ENCODE peak calls at places on chromosomes 16 and 17, in six cellular contexts. V is ascending aorta, J is aorta, N is fibroblast of lung, B is Panc1, O is astrocyte. P is an unnamed sample. For H3K4me1, the result is how much of the 10 kb centered on the place peaks cover.

GRCh38 chr17:39996789-39997188 is 16.2 kb downstream of the PSMD3 start:
- DNase-seq in V (no peak), J (no peak), N (no peak), B (no peak), O (no peak), P (no peak)

GRCh38 chr16:71915350-71915749 is 20.0 kb downstream of the IST1 start:
- DNase-seq in V (no peak), J (no peak), N (no peak), B (no peak), O (no peak), P (no peak)

GRCh38 chr16:8517280-8517679 is 73.0 kb downstream of the TMEM114 start:
- DNase-seq in V (no peak), J (no peak), N (no peak), B (no peak), O (no peak), P (no peak)

GRCh38 chr17:8360751-8361150 is 15.8 kb downstream of the KRABD2 start:
- DNase-seq in V (no peak), J (no peak), N (peak), B (no peak), O (no peak), P (no peak)

GRCh38 chr16:89138843-89139520 is 32.6 kb upstream of the CDH15 start:
- DNase-seq in V (no peak), J (peak), N (no peak), B (no peak), O (no peak), P (peak)

GRCh38 chr16:88069397-88070168 is 118.3 kb downstream of the BANP start:
- DNase-seq in V (no peak), J (peak), N (no peak), B (no peak), O (no peak), P (peak)

GRCh38 chr17:33987162-33987561 is 267.9 kb upstream of the CCL2 start:
- DNase-seq in V (no peak), J (no peak), N (no peak), B (no peak), O (no peak), P (no peak)

GRCh38 chr16:2296662-2297505 is 29.0 kb upstream of the RNPS1 start:
- DNase-seq in V (no peak), J (no peak), N (peak), B (peak), O (no peak), P (no peak)

GRCh38 chr17:16419074-16419928 is 3.9 kb downstream of the TRPV2 start:
- DNase-seq in V (peak), J (no peak), N (peak), B (no peak), O (peak), P (no peak)

GRCh38 chr17:70599198-70599597 is 429.9 kb downstream of the KCNJ2 start:
- DNase-seq in V (no peak), J (no peak), N (no peak), B (no peak), O (no peak), P (no peak)

GRCh38 chr16:2784536-2785100 is 2.7 kb downstream of the PRSS33 start:
- DNase-seq in V (peak), J (no peak), N (no peak), B (no peak), O (no peak), P (peak)

GRCh38 chr16:85199880-85200279 is 87.6 kb upstream of the CIBAR2 start:
- DNase-seq in V (no peak), J (no peak), N (no peak), B (no peak), O (no peak), P (no peak)
- H3K4me1 ChIP-seq in V (under half), J (under half), N (under half), B (under half), O (under half), P (under half)

GRCh38 chr17:49260922-49261291 is 30.3 kb upstream of the PHOSPHO1 start:
- DNase-seq in V (no peak), J (no peak), N (no peak), B (no peak), O (no peak), P (no peak)
- H3K4me1 ChIP-seq in V (under half), J (under half), N (under half), B (under half), O (under half), P (under half)

GRCh38 chr17:18315498-18316360 is 636 bp downstream of the SMCR8 start:
- DNase-seq in V (no peak), J (peak), N (no peak), B (no peak), O (peak), P (no peak)
- H3K4me1 ChIP-seq in V (under half), J (under half), N (under half), B (under half), O (under half), P (half or more)

GRCh38 chr16:85006639-85007038 is 4.7 kb downstream of the ZDHHC7 start:
- DNase-seq in V (no peak), J (peak), N (peak), B (no peak), O (peak), P (no peak)
- H3K4me1 ChIP-seq in V (under half), J (under half), N (under half), B (half or more), O (half or more), P (half or more)

GRCh38 chr17:44801880-44802279 is 28.2 kb downstream of the GJC1 start:
- DNase-seq in V (no peak), J (no peak), N (no peak), B (no peak), O (no peak), P (no peak)
- H3K4me1 ChIP-seq in V (under half), J (under half), N (under half), B (under half), O (under half), P (under half)